ENCODE peak calls at places on chromosomes 11 and 22, in five cellular contexts. One of them, this sample, is unnamed.
A peak's percentile ranks its signal among the peaks of the same experiment; 100 is the strongest.

GRCh38 chr11:121318848-121319834 is 26.6 kb downstream of the SC5D start:
- DNase-seq in K562: peak; percentile 21
- DNase-seq in H1: no peak
- DNase-seq in HCT116: peak; percentile 32
- DNase-seq in SK-N-SH: peak; percentile 68
- DNase-seq in this sample: peak; percentile 38

GRCh38 chr11:92852946-92853345 is 116.5 kb upstream of the MTNR1B start:
- DNase-seq in H1: no peak
- DNase-seq in K562: no peak
- DNase-seq in SK-N-SH: no peak
- DNase-seq in HCT116: no peak
- DNase-seq in this sample: no peak

GRCh38 chr11:17014774-17015638 is 792 bp upstream of the PLEKHA7 start:
- DNase-seq in HCT116: peak; percentile 75
- DNase-seq in H1: no peak
- DNase-seq in K562: peak; percentile 18
- DNase-seq in SK-N-SH: peak; percentile 82
- DNase-seq in this sample: no peak

GRCh38 chr11:134474942-134475341 is 62.9 kb upstream of the B3GAT1 start:
- DNase-seq in K562: no peak
- DNase-seq in SK-N-SH: no peak
- DNase-seq in H1: no peak
- DNase-seq in HCT116: no peak
- DNase-seq in this sample: no peak

GRCh38 chr11:1072116-1072820 is 2.4 kb upstream of the MUC2 start:
- DNase-seq in H1: no peak
- DNase-seq in SK-N-SH: no peak
- DNase-seq in HCT116: peak; percentile 32
- DNase-seq in K562: peak; percentile 19
- DNase-seq in this sample: no peak

GRCh38 chr11:76524919-76525318 is 80.1 kb downstream of the EMSY start:
- DNase-seq in HCT116: peak; percentile 26
- DNase-seq in SK-N-SH: no peak
- DNase-seq in K562: no peak
- DNase-seq in H1: no peak
- DNase-seq in this sample: no peak

GRCh38 chr11:61756452-61757212 is 4.2 kb downstream of the MYRF start:
- DNase-seq in K562: peak; percentile 75
- DNase-seq in SK-N-SH: no peak
- DNase-seq in H1: no peak
- DNase-seq in HCT116: peak; percentile 56
- DNase-seq in this sample: no peak

GRCh38 chr11:116605543-116605942 is 167.2 kb downstream of the BUD13 start:
- DNase-seq in SK-N-SH: no peak
- DNase-seq in H1: peak; percentile 58
- DNase-seq in HCT116: peak; percentile 32
- DNase-seq in K562: peak; percentile 62
- DNase-seq in this sample: no peak

GRCh38 chr11:26946209-26946828 is 47.6 kb upstream of the FIBIN start:
- DNase-seq in H1: no peak
- DNase-seq in HCT116: no peak
- DNase-seq in SK-N-SH: no peak
- DNase-seq in K562: no peak
- DNase-seq in this sample: no peak

GRCh38 chr11:103794262-103794661 is 242.2 kb upstream of the DDI1 start:
- DNase-seq in K562: no peak
- DNase-seq in H1: no peak
- DNase-seq in SK-N-SH: no peak
- DNase-seq in HCT116: no peak
- DNase-seq in this sample: no peak

GRCh38 chr11:31720225-31720624 is 90.9 kb downstream of the PAX6 start:
- DNase-seq in HCT116: no peak
- DNase-seq in H1: no peak
- DNase-seq in SK-N-SH: no peak
- DNase-seq in K562: no peak
- DNase-seq in this sample: no peak

DNA sequence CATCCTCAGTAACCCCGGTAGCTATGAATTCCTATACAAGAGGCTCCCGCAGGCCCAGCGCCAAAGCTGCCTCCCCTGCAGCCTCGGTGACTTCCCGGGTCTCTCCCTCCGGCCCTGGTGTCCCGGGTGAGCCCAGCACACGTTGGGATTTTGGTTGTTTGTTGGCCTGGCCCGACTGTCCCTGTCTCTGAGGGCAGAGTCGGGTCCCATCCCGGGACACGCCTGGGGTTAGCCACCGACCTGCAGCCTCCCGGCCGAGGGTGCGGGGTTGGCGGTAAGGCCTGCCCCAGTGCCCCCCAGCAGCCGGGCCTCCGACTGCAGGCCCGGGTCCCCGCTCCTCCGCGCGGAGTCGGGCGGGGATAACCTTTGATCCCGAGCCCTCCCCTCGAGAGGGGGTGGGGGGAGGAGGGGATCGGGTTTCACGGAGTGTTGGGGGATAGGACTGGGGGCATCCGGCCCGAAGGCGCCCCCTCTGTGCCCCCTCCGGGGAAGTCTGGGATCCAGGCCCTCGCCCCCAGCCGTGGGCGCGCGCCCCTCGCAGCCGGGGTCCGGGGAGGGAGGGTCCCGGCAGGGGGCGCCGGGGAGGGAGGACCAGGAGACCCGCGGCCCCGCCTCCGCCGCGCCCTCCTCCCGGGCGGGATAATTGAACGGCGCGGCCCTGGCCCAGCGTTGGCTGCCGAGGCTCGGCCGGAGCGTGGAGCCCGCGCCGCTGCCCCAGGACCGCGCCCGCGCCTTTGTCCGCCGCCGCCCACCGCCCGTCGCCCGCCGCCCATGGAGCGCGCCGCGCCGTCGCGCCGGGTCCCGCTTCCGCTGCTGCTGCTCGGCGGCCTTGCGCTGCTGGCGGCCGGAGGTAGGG is at the start of gene FBLN1:
- DNase-seq in K562: no peak
- DNase-seq in H1: no peak
- DNase-seq in SK-N-SH: peak; percentile 97
- DNase-seq in HCT116: no peak
- DNase-seq in this sample: no peak
- TF ChIP-seq SIN3A in K562: no peak
- TF ChIP-seq SIN3A in H1: no peak
- TF ChIP-seq SIN3A in SK-N-SH: no peak
- TF ChIP-seq SIN3A in HCT116: no peak
- TF ChIP-seq SIN3A in this sample: no peak

DNA sequence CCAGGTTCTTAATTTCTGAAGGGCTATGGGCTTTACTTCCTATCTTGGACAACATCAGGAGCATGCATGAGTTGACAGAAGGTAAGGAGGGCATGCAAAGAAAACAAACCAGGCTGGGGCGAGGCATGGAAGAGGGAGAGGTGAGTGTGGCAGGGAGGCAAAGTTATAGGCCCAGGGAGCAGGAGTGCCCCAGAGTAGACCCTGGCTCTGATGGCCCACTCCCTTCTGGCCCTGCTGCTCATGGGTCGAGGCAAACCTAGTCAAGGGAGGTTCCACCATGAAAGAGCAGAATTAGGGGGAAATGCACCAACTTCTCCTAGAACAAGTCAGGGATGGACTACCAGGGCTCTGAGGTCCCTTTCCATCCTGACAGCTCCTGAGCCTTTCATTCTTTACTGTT is 10.2 kb downstream of the CHRNA10 start:
- DNase-seq in HCT116: no peak
- DNase-seq in H1: no peak
- DNase-seq in K562: no peak
- DNase-seq in SK-N-SH: no peak
- DNase-seq in this sample: no peak
- H3K27ac ChIP-seq in HCT116: no peak overlapping the region
- H3K27ac ChIP-seq in H1: no peak overlapping the region
- H3K27ac ChIP-seq in K562: no peak overlapping the region
- H3K27ac ChIP-seq in SK-N-SH: no peak overlapping the region
- H3K27ac ChIP-seq in this sample: no peak overlapping the region

GRCh38 chr11:10669258-10670033 is 24.1 kb downstream of the IRAG1 start:
- DNase-seq in HCT116: no peak
- DNase-seq in SK-N-SH: peak; percentile 54
- DNase-seq in K562: no peak
- DNase-seq in H1: no peak
- DNase-seq in this sample: no peak
- TF ChIP-seq SIN3A in HCT116: peak; percentile 49
- TF ChIP-seq SIN3A in SK-N-SH: no peak
- TF ChIP-seq SIN3A in K562: no peak
- TF ChIP-seq SIN3A in H1: no peak
- TF ChIP-seq SIN3A in this sample: no peak

GRCh38 chr22:21661991-21662390 is 3.8 kb upstream of the PPIL2 start:
- DNase-seq in HCT116: no peak
- DNase-seq in H1: no peak
- DNase-seq in K562: no peak
- DNase-seq in SK-N-SH: no peak
- DNase-seq in this sample: no peak
- H3K27ac ChIP-seq in HCT116: no peak overlapping the region
- H3K27ac ChIP-seq in H1: no peak overlapping the region
- H3K27ac ChIP-seq in K562: no peak overlapping the region
- H3K27ac ChIP-seq in SK-N-SH: no peak overlapping the region
- H3K27ac ChIP-seq in this sample: no peak overlapping the region

GRCh38 chr11:34343686-34344085 is 14.1 kb downstream of the ABTB2 start:
- DNase-seq in SK-N-SH: no peak
- DNase-seq in K562: no peak
- DNase-seq in HCT116: no peak
- DNase-seq in H1: no peak
- DNase-seq in this sample: no peak
- TF ChIP-seq SIN3A in SK-N-SH: no peak
- TF ChIP-seq SIN3A in K562: no peak
- TF ChIP-seq SIN3A in HCT116: no peak
- TF ChIP-seq SIN3A in H1: no peak
- TF ChIP-seq SIN3A in this sample: no peak

GRCh38 chr22:20823264-20823663 is 35.3 kb downstream of the PI4KA start:
- DNase-seq in SK-N-SH: no peak
- DNase-seq in H1: no peak
- DNase-seq in K562: no peak
- DNase-seq in HCT116: no peak
- DNase-seq in this sample: no peak
- H3K27ac ChIP-seq in SK-N-SH: no peak overlapping the region
- H3K27ac ChIP-seq in H1: no peak overlapping the region
- H3K27ac ChIP-seq in K562: no peak overlapping the region
- H3K27ac ChIP-seq in HCT116: no peak overlapping the region
- H3K27ac ChIP-seq in this sample: no peak overlapping the region

GRCh38 chr11:108697872-108698473 is 33.1 kb downstream of the DDX10 start:
- DNase-seq in SK-N-SH: peak; percentile 59
- DNase-seq in H1: no peak
- DNase-seq in HCT116: peak; percentile 51
- DNase-seq in K562: peak; percentile 69
- DNase-seq in this sample: peak; percentile 64

GRCh38 chr11:108698844-108699642 is 34.2 kb downstream of the DDX10 start:
- DNase-seq in H1: no peak
- DNase-seq in HCT116: no peak
- DNase-seq in K562: no peak
- DNase-seq in SK-N-SH: no peak
- DNase-seq in this sample: no peak

DNA sequence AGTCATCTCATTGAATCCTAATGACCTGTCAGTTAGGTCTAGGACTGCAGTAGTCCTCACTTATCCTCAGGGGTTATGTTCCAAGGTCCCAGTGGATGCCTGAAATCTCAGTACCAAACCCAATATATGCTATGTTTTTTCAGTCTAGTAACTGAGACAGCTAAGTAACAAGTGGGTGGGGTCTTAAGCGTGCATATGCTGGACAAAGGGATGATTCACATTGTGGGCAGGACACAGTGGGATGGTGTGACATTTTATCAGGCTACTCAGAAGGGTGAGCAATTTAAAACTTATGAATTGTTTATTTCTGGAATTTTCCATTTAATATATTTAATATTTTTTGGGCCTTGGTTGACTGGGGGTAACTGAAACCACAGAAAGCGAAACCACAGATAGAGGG is 29.0 kb downstream of the DDX10 start:
- DNase-seq in SK-N-SH: no peak
- DNase-seq in HCT116: no peak
- DNase-seq in H1: no peak
- DNase-seq in K562: peak; percentile 39
- DNase-seq in this sample: no peak
- TF ChIP-seq SIN3A in SK-N-SH: no peak
- TF ChIP-seq SIN3A in HCT116: no peak
- TF ChIP-seq SIN3A in H1: no peak
- TF ChIP-seq SIN3A in K562: no peak
- TF ChIP-seq SIN3A in this sample: no peak